ENCODE peak calls at places on chromosomes 12 and 14, in ten cellular contexts. R, G, M, B, A, O, H, T, Y and E are unnamed samples.

GRCh38 chr12:76277480-76277879 is 70.7 kb downstream of the BBS10 start:
- DNase-seq in R (no peak), G (no peak), M (peak; percentile 51), B (no peak), A (no peak), O (no peak), H (no peak), T (no peak), Y (no peak), E (peak; percentile 67)

GRCh38 chr12:106380954-106381353 is 23.4 kb downstream of the POLR3B start:
- DNase-seq in R (no peak), G (no peak), M (no peak), B (no peak), A (no peak), O (no peak), H (no peak), T (no peak), Y (no peak), E (no peak)

GRCh38 chr12:79058342-79058741 is 193.8 kb downstream of the SYT1 start:
- DNase-seq in R (no peak), G (no peak), M (peak; percentile 56), B (no peak), A (no peak), O (no peak), H (no peak), T (no peak), Y (no peak), E (peak; percentile 32)

GRCh38 chr12:121241203-121241970 is 31.5 kb downstream of the P2RX4 start:
- DNase-seq in R (no peak), G (no peak), M (no peak), B (no peak), A (no peak), O (no peak), H (peak; percentile 54), T (no peak), Y (no peak), E (no peak)

GRCh38 chr12:64670856-64671639 is 60.8 kb downstream of the RASSF3 start:
- DNase-seq in R (no peak), G (no peak), M (peak; percentile 61), B (no peak), A (no peak), O (no peak), H (no peak), T (no peak), Y (no peak), E (peak; percentile 50)

GRCh38 chr12:113473942-113474341 is 2.3 kb upstream of the LHX5 start:
- DNase-seq in R (no peak), G (no peak), M (no peak), B (no peak), A (no peak), O (no peak), H (no peak), T (no peak), Y (no peak), E (no peak)

GRCh38 chr12:44285321-44285720 is 449.4 kb downstream of the TMEM117 start:
- DNase-seq in R (no peak), G (no peak), M (no peak), B (no peak), A (no peak), O (no peak), H (no peak), T (no peak), Y (no peak), E (no peak)

GRCh38 chr12:113273053-113273725 is 51.9 kb downstream of the TPCN1 start:
- DNase-seq in R (no peak), G (no peak), M (peak; percentile 20), B (no peak), A (no peak), O (no peak), H (peak; percentile 19), T (no peak), Y (peak; percentile 46), E (no peak)

GRCh38 chr14:49766839-49767238 is 1.1 kb upstream of the KLHDC2 start:
- DNase-seq in R (no peak), G (no peak), M (peak; percentile 8), B (no peak), A (no peak), O (no peak), H (no peak), T (no peak), Y (no peak), E (no peak)

GRCh38 chr12:53052419-53053222 is 2.8 kb downstream of the TNS2 start:
- DNase-seq in R (no peak), G (peak; percentile 85), M (peak; percentile 92), B (peak; percentile 92), A (no peak), O (peak; percentile 93), H (peak; percentile 97), T (peak; percentile 93), Y (peak; percentile 92), E (no peak)

GRCh38 chr14:54512393-54512792 is 2.7 kb downstream of the CGRRF1 start:
- DNase-seq in R (no peak), G (no peak), M (no peak), B (no peak), A (no peak), O (no peak), H (no peak), T (no peak), Y (no peak), E (no peak)

GRCh38 chr12:112751844-112752243 is 39.7 kb upstream of the RPH3A start:
- DNase-seq in R (no peak), G (no peak), M (no peak), B (no peak), A (no peak), O (no peak), H (no peak), T (no peak), Y (no peak), E (no peak)

GRCh38 chr14:20866194-20866593 is 25.0 kb upstream of the RNASE3 start:
- DNase-seq in R (no peak), G (no peak), M (no peak), B (no peak), A (no peak), O (no peak), H (no peak), T (no peak), Y (no peak), E (no peak)

GRCh38 chr14:39015964-39016577 is 87.0 kb downstream of the SEC23A start:
- DNase-seq in R (no peak), G (no peak), M (no peak), B (no peak), A (no peak), O (no peak), H (no peak), T (no peak), Y (no peak), E (no peak)

GRCh38 chr14:100294213-100294962 is 11.9 kb downstream of the SLC25A29 start:
- DNase-seq in R (no peak), G (no peak), M (no peak), B (no peak), A (peak; percentile 42), O (peak; percentile 87), H (no peak), T (peak; percentile 60), Y (peak; percentile 47), E (no peak)

GRCh38 chr14:60640859-60641721 is 8.2 kb downstream of the SIX1 start:
- DNase-seq in R (no peak), G (no peak), M (no peak), B (no peak), A (no peak), O (no peak), H (no peak), T (no peak), Y (no peak), E (no peak)
- H3K27me3 ChIP-seq in R (peaks cover 23% of the 10 kb centered on the region), G (peaks cover 100% of the 10 kb centered on the region), M (peaks cover 41% of the 10 kb centered on the region), B (no peaks in the 10 kb centered on the region), A (peaks cover 100% of the 10 kb centered on the region), O (no peaks in the 10 kb centered on the region), H (peaks cover 8% of the 10 kb centered on the region), T (peaks cover 100% of the 10 kb centered on the region), Y (peaks cover 98% of the 10 kb centered on the region), E (peaks cover 18% of the 10 kb centered on the region)

GRCh38 chr14:58465425-58465824 is 37.9 kb downstream of the KIAA0586 start:
- DNase-seq in R (no peak), G (no peak), M (peak; percentile 28), B (no peak), A (no peak), O (no peak), H (no peak), T (no peak), Y (no peak), E (no peak)

GRCh38 chr14:58464652-58465051 is 37.1 kb downstream of the KIAA0586 start:
- DNase-seq in R (no peak), G (no peak), M (no peak), B (no peak), A (no peak), O (no peak), H (no peak), T (no peak), Y (no peak), E (no peak)

GRCh38 chr14:58467575-58467974 is 40.1 kb downstream of the KIAA0586 start:
- DNase-seq in R (no peak), G (no peak), M (no peak), B (no peak), A (no peak), O (no peak), H (no peak), T (no peak), Y (no peak), E (no peak)

GRCh38 chr14:58466459-58466858 is 38.9 kb downstream of the KIAA0586 start:
- DNase-seq in R (no peak), G (no peak), M (no peak), B (no peak), A (no peak), O (no peak), H (no peak), T (no peak), Y (no peak), E (no peak)

GRCh38 chr14:58469309-58469708 is 41.8 kb downstream of the KIAA0586 start:
- DNase-seq in R (no peak), G (no peak), M (no peak), B (no peak), A (no peak), O (no peak), H (no peak), T (no peak), Y (no peak), E (no peak)
- TF ChIP-seq CTCF in R (no peak), G (no peak), M (no peak), B (no peak), A (no peak), O (no peak), H (no peak), T (no peak), Y (no peak), E (no peak)

GRCh38 chr12:5432011-5432400 is at the start of gene NTF3:
- DNase-seq in R (no peak), G (no peak), M (peak; percentile 51), B (peak; percentile 31), A (no peak), O (peak; percentile 44), H (peak; percentile 59), T (peak; percentile 36), Y (no peak), E (no peak)
- H3K4me3 ChIP-seq in R (peak within 1 kb of the TSS; percentile 64), G (peak within 1 kb of the TSS; percentile 41), M (peak within 1 kb of the TSS; percentile 73), B (peak within 1 kb of the TSS; percentile 66), A (no peak within 1 kb of the TSS), O (peak within 1 kb of the TSS; percentile 60), H (peak within 1 kb of the TSS; percentile 52), T (peak within 1 kb of the TSS; percentile 56), Y (peak within 1 kb of the TSS; percentile 45), E (peak within 1 kb of the TSS; percentile 59)

DNA sequence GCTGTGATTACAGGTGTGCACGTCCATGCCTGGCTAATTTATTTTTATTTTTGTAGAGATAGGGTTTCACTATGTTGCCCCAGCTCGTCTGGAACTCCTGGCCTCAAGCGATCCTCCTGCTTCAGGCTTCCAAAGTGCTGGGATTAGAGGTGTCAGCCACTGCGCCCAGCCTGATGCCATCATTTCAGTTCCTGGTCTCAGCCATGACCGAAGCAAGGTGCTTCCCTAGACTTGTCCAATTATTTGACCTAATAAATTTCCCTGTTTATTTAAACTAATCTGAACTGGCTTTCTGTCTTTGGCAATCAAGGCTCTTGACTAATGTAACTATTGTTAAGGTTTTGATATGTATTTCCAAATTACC is 24.4 kb upstream of the STK38L start:
- DNase-seq in R (no peak), G (no peak), M (no peak), B (no peak), A (no peak), O (no peak), H (no peak), T (no peak), Y (no peak), E (no peak)
- H3K27me3 ChIP-seq in R (no peaks in the 10 kb centered on the region), G (no peaks in the 10 kb centered on the region), M (no peaks in the 10 kb centered on the region), B (no peaks in the 10 kb centered on the region), A (no peaks in the 10 kb centered on the region), O (no peaks in the 10 kb centered on the region), H (no peaks in the 10 kb centered on the region), T (no peaks in the 10 kb centered on the region), Y (no peaks in the 10 kb centered on the region), E (no peaks in the 10 kb centered on the region)